ENCODE peak calls at places on chromosomes 1 and 21, in five cellular contexts. Z, L, B, P and X are unnamed samples.

GRCh38 chr1:116127848-116128540 is 16.8 kb downstream of the MAB21L3 start:
- DNase-seq in Z (no peak), L (no peak), B (no peak), P (no peak), X (no peak)

GRCh38 chr1:92934395-92935378 is 26.6 kb downstream of the DIPK1A start:
- DNase-seq in Z (no peak), L (peak; percentile 56), B (peak; percentile 94), P (peak; percentile 53), X (peak; percentile 87)

GRCh38 chr1:182826892-182827291 is 12.3 kb upstream of the DHX9 start:
- DNase-seq in Z (no peak), L (no peak), B (no peak), P (no peak), X (no peak)

GRCh38 chr1:178166625-178167024 is 72.7 kb downstream of the RASAL2 start:
- DNase-seq in Z (no peak), L (no peak), B (no peak), P (no peak), X (no peak)

GRCh38 chr1:237258871-237259270 is 216.9 kb downstream of the RYR2 start:
- DNase-seq in Z (no peak), L (peak; percentile 55), B (peak; percentile 8), P (no peak), X (peak; percentile 72)

GRCh38 chr1:100671604-100672003 is 47.9 kb upstream of the VCAM1 start:
- DNase-seq in Z (no peak), L (no peak), B (peak; percentile 62), P (no peak), X (no peak)

GRCh38 chr21:41699311-41699710 is 67.5 kb downstream of the RIPK4 start:
- DNase-seq in Z (no peak), L (no peak), B (no peak), P (no peak), X (no peak)

GRCh38 chr1:231924183-231924582 is 297.6 kb downstream of the DISC1 start:
- DNase-seq in Z (no peak), L (no peak), B (no peak), P (no peak), X (no peak)

GRCh38 chr21:30625449-30625848 is 5.0 kb downstream of the KRTAP20-4 start:
- DNase-seq in Z (no peak), L (no peak), B (no peak), P (no peak), X (peak; percentile 31)

GRCh38 chr1:182795563-182796228 is 6.1 kb downstream of the NPL start:
- DNase-seq in Z (no peak), L (no peak), B (no peak), P (peak; percentile 49), X (no peak)

GRCh38 chr1:232468249-232468648 is 161.7 kb downstream of the SIPA1L2 start:
- DNase-seq in Z (no peak), L (no peak), B (no peak), P (no peak), X (no peak)

GRCh38 chr1:118185083-118185899 is at the start of gene SPAG17:
- DNase-seq in Z (peak; percentile 63), L (peak; percentile 41), B (peak; percentile 62), P (peak; percentile 62), X (peak; percentile 92)

GRCh38 chr1:156245451-156246232 is 2.2 kb downstream of the PAQR6 start:
- DNase-seq in Z (peak; percentile 49), L (no peak), B (no peak), P (no peak), X (peak; percentile 62)

GRCh38 chr21:43758132-43758619 is 17.9 kb downstream of the CSTB start:
- DNase-seq in Z (no peak), L (peak; percentile 68), B (peak; percentile 77), P (peak; percentile 67), X (peak; percentile 44)

GRCh38 chr1:221203224-221204054 is 324.2 kb downstream of the HLX start:
- DNase-seq in Z (peak; percentile 34), L (peak; percentile 76), B (peak; percentile 80), P (peak; percentile 87), X (peak; percentile 90)

GRCh38 chr21:45482899-45483821 is 59.1 kb downstream of the SLC19A1 start:
- DNase-seq in Z (no peak), L (no peak), B (no peak), P (no peak), X (peak; percentile 66)

GRCh38 chr1:202623075-202623474 is 87.2 kb downstream of the SYT2 start:
- DNase-seq in Z (peak; percentile 71), L (peak; percentile 63), B (peak; percentile 48), P (no peak), X (peak; percentile 81)

GRCh38 chr1:234315588-234315987 is 57.7 kb upstream of the COA6 start:
- DNase-seq in Z (no peak), L (no peak), B (no peak), P (no peak), X (no peak)

GRCh38 chr1:160363951-160364350 is 2.9 kb upstream of the NHLH1 start:
- DNase-seq in Z (no peak), L (no peak), B (no peak), P (no peak), X (no peak)

GRCh38 chr1:78483903-78484302 is 6.9 kb upstream of the PTGFR start:
- DNase-seq in Z (no peak), L (no peak), B (peak; percentile 18), P (no peak), X (no peak)

GRCh38 chr1:94327001-94327685 is 89.8 kb upstream of the ARHGAP29 start:
- DNase-seq in Z (peak; percentile 57), L (peak; percentile 60), B (no peak), P (peak; percentile 49), X (peak; percentile 79)

GRCh38 chr1:150804671-150805070 is 3.4 kb downstream of the CTSK start:
- DNase-seq in Z (no peak), L (no peak), B (no peak), P (no peak), X (no peak)

GRCh38 chr1:247407978-247408560 is 7.9 kb upstream of the NLRP3 start:
- DNase-seq in Z (no peak), L (no peak), B (no peak), P (no peak), X (no peak)

GRCh38 chr1:231918239-231919015 is 291.8 kb downstream of the DISC1 start:
- DNase-seq in Z (no peak), L (no peak), B (peak; percentile 12), P (no peak), X (no peak)

GRCh38 chr1:47697616-47698335 is 259.9 kb downstream of the FOXD2 start:
- DNase-seq in Z (no peak), L (peak; percentile 13), B (no peak), P (no peak), X (no peak)

GRCh38 chr1:222054416-222054815 is 312.5 kb upstream of the DUSP10 start:
- DNase-seq in Z (no peak), L (no peak), B (no peak), P (no peak), X (no peak)

GRCh38 chr1:53470155-53470554 is 11.0 kb downstream of the DMRTB1 start:
- DNase-seq in Z (peak; percentile 80), L (peak; percentile 50), B (peak; percentile 81), P (peak; percentile 36), X (peak; percentile 94)

GRCh38 chr1:118963456-118964430 is 24.4 kb downstream of the TBX15 start:
- DNase-seq in Z (no peak), L (peak; percentile 70), B (peak; percentile 94), P (peak; percentile 71), X (no peak)

GRCh38 chr1:12075195-12076114 is 12.4 kb downstream of the TNFRSF8 start:
- DNase-seq in Z (peak; percentile 91), L (no peak), B (peak; percentile 88), P (peak; percentile 13), X (peak; percentile 72)

GRCh38 chr1:152347116-152347728 is 12.6 kb downstream of the FLG2 start:
- DNase-seq in Z (no peak), L (no peak), B (peak; percentile 53), P (peak; percentile 90), X (no peak)

GRCh38 chr1:147794570-147794969 is 34.2 kb upstream of the GJA5 start:
- DNase-seq in Z (no peak), L (no peak), B (no peak), P (no peak), X (peak; percentile 71)

GRCh38 chr1:156999596-157000320 is 45.8 kb downstream of the ARHGEF11 start:
- DNase-seq in Z (no peak), L (no peak), B (no peak), P (no peak), X (no peak)

GRCh38 chr1:6141601-6142000 is 38.5 kb downstream of the CHD5 start:
- DNase-seq in Z (no peak), L (no peak), B (no peak), P (no peak), X (no peak)

GRCh38 chr1:59692591-59692990 is 122.2 kb upstream of the HOOK1 start:
- DNase-seq in Z (no peak), L (no peak), B (peak; percentile 91), P (no peak), X (no peak)

GRCh38 chr1:26027716-26028489 is 6.3 kb downstream of the EXTL1 start:
- DNase-seq in Z (no peak), L (no peak), B (no peak), P (no peak), X (no peak)

GRCh38 chr1:154574715-154575114 is 7.1 kb downstream of the CHRNB2 start:
- DNase-seq in Z (no peak), L (no peak), B (peak; percentile 15), P (no peak), X (no peak)

GRCh38 chr1:114320586-114320985 is 166.9 kb upstream of the SYT6 start:
- DNase-seq in Z (no peak), L (no peak), B (peak; percentile 66), P (no peak), X (no peak)

GRCh38 chr1:69662321-69662720 is 94.6 kb downstream of the LRRC7 start:
- DNase-seq in Z (no peak), L (no peak), B (no peak), P (no peak), X (no peak)

GRCh38 chr1:226735576-226735975 is 3.5 kb downstream of the ITPKB start:
- DNase-seq in Z (no peak), L (no peak), B (no peak), P (no peak), X (no peak)
- H3K4me3 ChIP-seq in Z (peak overlapping the region; percentile 74), L (peak overlapping the region; percentile 73), B (no peak overlapping the region), P (peak overlapping the region; percentile 1), X (peak overlapping the region; percentile 40)

GRCh38 chr1:67792756-67793475 is 40.4 kb downstream of the GNG12 start:
- DNase-seq in Z (no peak), L (no peak), B (no peak), P (no peak), X (no peak)

GRCh38 chr1:67793562-67793961 is 39.7 kb downstream of the GNG12 start:
- DNase-seq in Z (no peak), L (no peak), B (no peak), P (no peak), X (no peak)

GRCh38 chr1:67791686-67792475 is 41.4 kb downstream of the GNG12 start:
- DNase-seq in Z (no peak), L (peak; percentile 58), B (peak; percentile 84), P (peak; percentile 27), X (no peak)

GRCh38 chr1:67791261-67791660 is 42.0 kb downstream of the GNG12 start:
- DNase-seq in Z (no peak), L (no peak), B (no peak), P (no peak), X (no peak)

GRCh38 chr1:67795179-67795916 is 37.9 kb downstream of the GNG12 start:
- DNase-seq in Z (no peak), L (no peak), B (no peak), P (no peak), X (no peak)
- H3K4me1 ChIP-seq in Z (peaks cover 21% of the 10 kb centered on the region), L (peaks cover 50% of the 10 kb centered on the region), B (peaks cover 25% of the 10 kb centered on the region), P (peaks cover 36% of the 10 kb centered on the region), X (peaks cover 2% of the 10 kb centered on the region)

GRCh38 chr1:44050261-44050660 is 19.0 kb upstream of the SLC6A9 start:
- DNase-seq in Z (no peak), L (no peak), B (no peak), P (no peak), X (no peak)
- H3K27ac ChIP-seq in Z (no peak overlapping the region), L (no peak overlapping the region), B (peak overlapping the region; percentile 58), P (no peak overlapping the region), X (no peak overlapping the region)

GRCh38 chr1:32521165-32521564 is 18.1 kb upstream of the ZBTB8A start:
- DNase-seq in Z (no peak), L (no peak), B (no peak), P (no peak), X (no peak)
- H3K4me3 ChIP-seq in Z (no peak overlapping the region), L (no peak overlapping the region), B (no peak overlapping the region), P (no peak overlapping the region), X (no peak overlapping the region)